ENCODE peak calls at places on chromosomes 11 and 22, in nine cellular contexts. A is sigmoid colon, Y is NCI-H2029, Z is NCI-H1436, N is tibial artery, X is A172, L is NCI-H460, V is thoracic aorta, D is substantia nigra. I is an unnamed sample.

GRCh38 chr11:125679397-125679796 is 1.2 kb downstream of the ACRV1 start:
- DNase-seq in A (no peak), Y (no peak), Z (no peak), N (no peak), X (no peak), L (no peak), V (no peak), D (no peak), I (no peak)

GRCh38 chr11:83990160-83990733 is 704.1 kb upstream of the CCDC90B start:
- DNase-seq in A (peak), Y (no peak), Z (no peak), N (no peak), X (no peak), L (no peak), V (no peak), D (no peak), I (no peak)

GRCh38 chr11:87437844-87438223 is 400.1 kb downstream of the TMEM135 start:
- DNase-seq in A (no peak), Y (no peak), Z (no peak), N (no peak), X (peak), L (no peak), V (no peak), D (no peak), I (no peak)

GRCh38 chr11:18429349-18429748 is 17.2 kb downstream of the LDHC start:
- DNase-seq in A (no peak), Y (no peak), Z (no peak), N (no peak), X (no peak), L (no peak), V (no peak), D (no peak), I (no peak)

GRCh38 chr11:95296621-95297025 is 65.6 kb upstream of the SESN3 start:
- DNase-seq in A (no peak), Y (peak), Z (no peak), N (no peak), X (peak), L (no peak), V (no peak), D (no peak), I (no peak)

GRCh38 chr22:29073618-29074275 is 912 bp downstream of the KREMEN1 start:
- DNase-seq in A (no peak), Y (no peak), Z (no peak), N (no peak), X (no peak), L (no peak), V (no peak), D (no peak), I (no peak)

GRCh38 chr11:15170698-15171097 is 56.0 kb downstream of the INSC start:
- DNase-seq in A (no peak), Y (no peak), Z (no peak), N (no peak), X (no peak), L (no peak), V (no peak), D (no peak), I (no peak)

GRCh38 chr11:101049123-101049522 is 80.5 kb downstream of the PGR start:
- DNase-seq in A (no peak), Y (no peak), Z (no peak), N (no peak), X (peak), L (no peak), V (no peak), D (no peak), I (no peak)

GRCh38 chr11:12245091-12245490 is 132.3 kb upstream of the PARVA start:
- DNase-seq in A (peak), Y (no peak), Z (no peak), N (no peak), X (no peak), L (no peak), V (no peak), D (no peak), I (no peak)

GRCh38 chr11:1778141-1778911 is 14.6 kb upstream of the CTSD start:
- DNase-seq in A (peak), Y (no peak), Z (no peak), N (no peak), X (no peak), L (no peak), V (no peak), D (no peak), I (no peak)

GRCh38 chr11:19218216-19218615 is 16.4 kb upstream of the CSRP3 start:
- DNase-seq in A (no peak), Y (no peak), Z (no peak), N (no peak), X (no peak), L (no peak), V (no peak), D (no peak), I (no peak)

GRCh38 chr11:130785376-130786110 is 130.7 kb downstream of the SNX19 start:
- DNase-seq in A (no peak), Y (no peak), Z (no peak), N (no peak), X (peak), L (no peak), V (no peak), D (no peak), I (no peak)

GRCh38 chr11:60873533-60873932 is 6.2 kb downstream of the ZP1 start:
- DNase-seq in A (peak), Y (no peak), Z (no peak), N (peak), X (no peak), L (no peak), V (no peak), D (no peak), I (no peak)

GRCh38 chr11:33452806-33453205 is 195.6 kb downstream of the HIPK3 start:
- DNase-seq in A (no peak), Y (no peak), Z (no peak), N (no peak), X (peak), L (no peak), V (no peak), D (no peak), I (no peak)

I was measured in activated CD4-positive, alpha-beta T cell treated with anti-CD3 and anti-CD28 coated beads for 1 hour.